ENCODE peak calls at places on chromosome 18, in ten cellular contexts. V, N, B, I, E, S, L, W, U and Q are unnamed samples.

GRCh38 chr18:3213231-3214059 is 6.3 kb downstream of the MYOM1 start:
- DNase-seq in U (no peak), I (no peak), B (no peak), S (no peak), V (no peak), L (no peak), E (no peak), N (no peak), W (no peak), Q (no peak)

GRCh38 chr18:29164993-29165599 is 988.2 kb upstream of the CDH2 start:
- DNase-seq in V (no peak), B (no peak), W (no peak), E (no peak), S (no peak), L (peak; percentile 5), N (no peak), U (peak; percentile 73), I (no peak), Q (no peak)

GRCh38 chr18:21703241-21703820 is 1.2 kb downstream of the ABHD3 start:
- DNase-seq in I (no peak), V (peak; percentile 42), E (no peak), W (no peak), B (no peak), N (no peak), S (peak; percentile 24), U (no peak), L (no peak), Q (no peak)

GRCh38 chr18:75173758-75174157 is 35.2 kb downstream of the PTGR3 start:
- DNase-seq in V (no peak), L (no peak), U (no peak), E (no peak), N (no peak), W (no peak), I (no peak), B (no peak), S (no peak), Q (no peak)

GRCh38 chr18:76756491-76757288 is 65.7 kb upstream of the ZNF236 start:
- DNase-seq in B (no peak), E (no peak), L (no peak), U (no peak), V (no peak), I (peak; percentile 59), W (peak; percentile 77), S (no peak), N (no peak), Q (no peak)

GRCh38 chr18:64919971-64920370 is 771.1 kb upstream of the LINC00305 start:
- DNase-seq in I (no peak), V (no peak), N (no peak), E (no peak), W (no peak), L (no peak), S (no peak), B (no peak), U (no peak), Q (no peak)

GRCh38 chr18:2903006-2903405 is 56.2 kb downstream of the EMILIN2 start:
- DNase-seq in E (no peak), S (no peak), L (peak; percentile 45), W (peak; percentile 73), V (no peak), B (peak; percentile 87), N (no peak), U (no peak), I (peak; percentile 83), Q (no peak)

GRCh38 chr18:41391616-41392610 is 563.1 kb upstream of the PIK3C3 start:
- DNase-seq in B (peak; percentile 30), W (no peak), E (no peak), L (peak; percentile 87), N (peak; percentile 71), V (peak; percentile 33), S (peak; percentile 17), I (peak; percentile 45), U (peak; percentile 4), Q (no peak)

GRCh38 chr18:71630686-71631085 is 913.5 kb downstream of the CBLN2 start:
- DNase-seq in W (no peak), E (no peak), B (no peak), U (no peak), N (no peak), L (no peak), S (no peak), V (no peak), I (no peak), Q (no peak)

GRCh38 chr18:77632738-77633137 is 383.1 kb downstream of the GALR1 start:
- DNase-seq in B (no peak), E (no peak), W (no peak), N (no peak), I (no peak), S (no peak), V (no peak), L (no peak), U (no peak), Q (no peak)

GRCh38 chr18:41197967-41198366 is 757.1 kb upstream of the PIK3C3 start:
- DNase-seq in U (no peak), N (no peak), E (no peak), V (no peak), S (no peak), W (no peak), L (no peak), B (no peak), I (no peak), Q (no peak)

GRCh38 chr18:48622911-48623431 is 84.1 kb downstream of the CTIF start:
- DNase-seq in V (no peak), S (no peak), W (no peak), E (no peak), L (no peak), B (no peak), N (no peak), U (no peak), I (no peak), Q (no peak)

GRCh38 chr18:48621240-48621639 is 82.4 kb downstream of the CTIF start:
- DNase-seq in B (no peak), V (no peak), U (no peak), S (no peak), E (no peak), W (no peak), N (no peak), I (no peak), L (no peak), Q (no peak)

GRCh38 chr18:48627216-48627615 is 88.4 kb downstream of the CTIF start:
- DNase-seq in S (no peak), L (no peak), N (no peak), W (peak; percentile 20), V (no peak), I (no peak), U (no peak), E (no peak), B (no peak), Q (no peak)

GRCh38 chr18:48621815-48622555 is 83.2 kb downstream of the CTIF start:
- DNase-seq in E (no peak), V (no peak), I (no peak), S (no peak), N (no peak), U (no peak), L (no peak), B (no peak), W (no peak), Q (no peak)

GRCh38 chr18:48623468-48624220 is 84.8 kb downstream of the CTIF start:
- DNase-seq in B (no peak), S (no peak), E (no peak), W (no peak), L (no peak), N (no peak), U (no peak), I (no peak), V (no peak), Q (no peak)
- H3K27ac ChIP-seq in B (peak overlapping the region; percentile 38), S (no peak overlapping the region), E (peak overlapping the region; percentile 72), W (peak overlapping the region; percentile 78), L (no peak overlapping the region), N (peak overlapping the region; percentile 13), U (no peak overlapping the region), I (no peak overlapping the region), V (no peak overlapping the region), Q (no peak overlapping the region)

DNA sequence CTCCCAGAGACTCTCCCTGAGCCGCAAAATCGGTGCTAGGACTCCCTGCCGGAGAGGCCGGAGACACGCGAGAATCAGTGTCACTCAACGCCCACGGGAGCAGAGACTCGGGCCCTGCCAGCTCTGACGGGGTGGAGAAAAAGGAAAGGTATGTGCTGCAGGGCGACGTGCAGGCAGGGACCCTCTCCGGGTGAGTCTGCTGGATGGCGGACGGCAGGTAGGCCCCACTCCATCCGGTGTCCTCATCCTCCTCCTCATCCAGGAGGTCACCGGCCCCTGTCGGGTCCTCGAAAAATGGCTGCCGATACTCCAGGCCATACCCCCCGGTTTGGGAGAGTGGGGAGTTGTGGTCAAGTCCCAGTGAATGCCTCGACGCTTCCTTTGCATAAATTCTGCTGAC is 110.7 kb downstream of the PMAIP1 start:
- DNase-seq in E (no peak), S (no peak), L (no peak), U (no peak), N (no peak), W (no peak), B (no peak), I (no peak), V (no peak), Q (no peak)
- TF ChIP-seq CTCF in E (no peak), S (no peak), L (no peak), U (no peak), N (no peak), W (no peak), B (no peak), I (no peak), V (no peak), Q (no peak)

GRCh38 chr18:51852661-51853060 is 487.3 kb upstream of the DCC start:
- DNase-seq in E (no peak), B (no peak), L (no peak), I (no peak), V (no peak), N (no peak), U (no peak), W (no peak), S (no peak), Q (no peak)

DNA sequence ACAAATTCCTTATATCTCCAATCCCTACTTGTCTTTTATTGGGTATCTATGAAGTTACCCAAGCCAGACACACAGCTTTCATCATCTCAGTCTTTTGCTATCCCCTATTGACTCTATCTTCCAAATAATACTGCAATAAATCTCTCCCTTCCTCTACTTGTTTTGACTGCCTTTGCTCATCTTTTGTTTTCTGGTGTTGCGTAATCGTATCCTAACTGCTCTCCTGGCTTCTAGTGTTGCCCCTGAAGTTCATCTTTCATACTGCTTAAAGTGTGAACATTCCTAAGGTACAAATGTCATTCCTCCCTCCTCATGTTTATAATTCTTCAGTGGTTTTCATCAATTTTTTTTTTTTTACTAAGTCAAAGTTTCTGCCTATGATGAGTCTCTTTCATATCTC is 491.3 kb upstream of the DCC start:
- DNase-seq in N (no peak), V (no peak), W (no peak), B (no peak), E (no peak), U (no peak), I (no peak), S (no peak), L (no peak), Q (no peak)
- H3K9me3 ChIP-seq in N (no peaks in the 10 kb centered on the region), V (no peaks in the 10 kb centered on the region), W (no peaks in the 10 kb centered on the region), B (no peaks in the 10 kb centered on the region), E (no peaks in the 10 kb centered on the region), U (no peaks in the 10 kb centered on the region), I (peaks cover 7% of the 10 kb centered on the region), S (no peaks in the 10 kb centered on the region), L (no peaks in the 10 kb centered on the region), Q (peaks cover 1% of the 10 kb centered on the region)

DNA sequence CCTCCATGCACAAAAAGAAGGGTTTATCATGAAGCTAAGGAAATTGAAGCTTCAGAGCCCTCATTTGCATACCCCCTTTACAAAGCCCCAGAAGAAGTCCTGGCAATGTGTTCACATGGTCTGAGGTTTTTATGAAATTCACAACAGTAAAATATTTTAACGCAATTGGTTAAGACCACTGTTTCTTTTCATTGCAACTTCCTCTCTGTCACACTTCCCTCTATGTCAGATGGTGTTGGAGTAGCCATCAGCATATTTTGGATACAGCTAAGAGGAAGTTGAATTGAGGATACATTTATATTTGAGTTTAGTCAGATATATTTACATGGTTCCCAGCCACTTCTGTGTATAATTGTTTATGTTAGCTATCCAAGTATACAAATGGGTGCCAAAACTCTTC is 170.0 kb downstream of the TXNL1 start:
- DNase-seq in I (no peak), N (no peak), L (no peak), S (no peak), E (no peak), U (no peak), V (no peak), W (no peak), B (no peak), Q (no peak)
- H3K27ac ChIP-seq in I (no peak overlapping the region), N (no peak overlapping the region), L (no peak overlapping the region), S (no peak overlapping the region), E (no peak overlapping the region), U (no peak overlapping the region), V (no peak overlapping the region), W (no peak overlapping the region), B (no peak overlapping the region), Q (no peak overlapping the region)